ENCODE peak calls at places on chromosomes 12 and 14, in nine cellular contexts. A is ACHN, L is cardiac fibroblast, F is KG1, V is astrocyte of the spinal cord, N is GM10248, E is choroid plexus epithelial cell, M is activated T-cell treated with anti-CD3 and anti-CD28 coated beads for 1 hour, Q is NCI-H2081. T is an unnamed sample.

GRCh38 chr12:19869413-19869812 is 430.1 kb downstream of the AEBP2 start:
- DNase-seq in N (no peak), Q (no peak), V (peak; percentile 56), L (peak; percentile 47), E (no peak), M (no peak), F (no peak), A (no peak), T (no peak)

GRCh38 chr14:94501588-94502516 is 7.4 kb downstream of the SERPINA12 start:
- DNase-seq in L (peak; percentile 26), V (no peak), F (no peak), M (no peak), E (peak; percentile 47), N (no peak), Q (no peak), A (no peak), T (no peak)

GRCh38 chr14:21096889-21097615 is 1.4 kb downstream of the ZNF219 start:
- DNase-seq in V (no peak), N (no peak), A (no peak), E (no peak), M (no peak), Q (no peak), L (no peak), F (no peak), T (peak; percentile 18)

GRCh38 chr12:92431146-92431545 is 271.6 kb upstream of the PLEKHG7 start:
- DNase-seq in Q (no peak), E (no peak), M (no peak), N (peak; percentile 34), L (no peak), F (no peak), V (no peak), A (no peak), T (no peak)

GRCh38 chr14:103867523-103867953 is 20.2 kb upstream of the PPP1R13B start:
- DNase-seq in N (no peak), M (no peak), F (no peak), Q (no peak), V (no peak), A (no peak), L (no peak), E (no peak), T (no peak)

GRCh38 chr12:70721958-70722357 is 84.7 kb upstream of the PTPRB start:
- DNase-seq in V (no peak), F (no peak), L (no peak), A (no peak), Q (no peak), E (no peak), N (no peak), M (no peak), T (no peak)

GRCh38 chr12:95102916-95103671 is 29.7 kb upstream of the NR2C1 start:
- DNase-seq in V (peak; percentile 89), N (peak; percentile 68), L (peak; percentile 83), M (no peak), Q (peak; percentile 20), E (peak; percentile 83), A (peak; percentile 99), F (no peak), T (no peak)

GRCh38 chr12:57620936-57621496 is 9.8 kb downstream of the ARHGEF25 start:
- DNase-seq in F (no peak), V (no peak), Q (no peak), L (peak; percentile 9), E (no peak), A (no peak), M (no peak), N (peak; percentile 39), T (no peak)

GRCh38 chr12:53493610-53494391 is 5.5 kb downstream of the MAP3K12 start:
- DNase-seq in Q (no peak), N (no peak), M (no peak), E (no peak), A (no peak), F (no peak), L (no peak), V (no peak), T (no peak)

GRCh38 chr12:113030875-113031525 is 25.5 kb upstream of the DTX1 start:
- DNase-seq in L (peak; percentile 81), V (peak; percentile 74), N (peak; percentile 59), A (peak; percentile 86), Q (peak; percentile 31), E (peak; percentile 83), M (no peak), F (no peak), T (peak; percentile 46)

GRCh38 chr14:50677527-50678063 is 9.5 kb upstream of the SAV1 start:
- DNase-seq in E (peak; percentile 64), L (peak; percentile 78), Q (no peak), A (no peak), F (no peak), M (no peak), N (peak; percentile 29), V (peak; percentile 64), T (no peak)

GRCh38 chr12:114697741-114698565 is 14.0 kb upstream of the TBX3 start:
- DNase-seq in E (no peak), V (no peak), L (peak; percentile 18), F (no peak), Q (no peak), M (no peak), N (no peak), A (no peak), T (no peak)

GRCh38 chr12:58368001-58368400 is 426.6 kb downstream of the ATP23 start:
- DNase-seq in M (no peak), V (no peak), L (peak; percentile 14), A (no peak), N (no peak), Q (no peak), F (no peak), E (no peak), T (no peak)

GRCh38 chr12:69070319-69071090 is 137.5 kb upstream of the CPM start:
- DNase-seq in L (peak; percentile 87), A (peak; percentile 83), Q (peak; percentile 66), N (peak; percentile 59), M (peak; percentile 33), E (peak; percentile 84), V (peak; percentile 68), F (peak; percentile 7), T (peak; percentile 61)

GRCh38 chr14:20866194-20866593 is 25.0 kb upstream of the RNASE3 start:
- DNase-seq in L (no peak), E (no peak), N (no peak), F (no peak), Q (no peak), A (no peak), M (no peak), V (no peak), T (no peak)

GRCh38 chr12:91109148-91109564 is 2.1 kb downstream of the LUM start:
- DNase-seq in N (peak; percentile 19), Q (peak; percentile 21), A (peak; percentile 72), V (peak; percentile 78), F (peak; percentile 21), E (peak; percentile 84), M (peak; percentile 3), L (peak; percentile 81), T (no peak)

T was measured in HuH-7.